ENCODE peak calls at places on chromosomes 5 and 9, in eight cellular contexts. M is natural killer cell; Y is GM13977; X is stimulated activated CD8-positive, alpha-beta memory T cell treated with anti-CD3 and anti-CD28 coated beads, Interleukin-4, amount 100 ng/mL, for 1 hour; Z is SW480; I is stimulated activated CD4-positive, alpha-beta T cell treated with anti-CD3 and anti-CD28 coated beads, Interleukin-4, amount 100 ng/mL, for 4 hours; S is CD4-positive, CD25-positive, alpha-beta regulatory T cell; K is upper lobe of right lung. U is an unnamed sample.

GRCh38 chr9:97615439-97616072 is 17.6 kb downstream of the TSTD2 start:
- DNase-seq in Y (peak; percentile 61), S (peak; percentile 59), X (peak; percentile 25), M (no peak), K (no peak), Z (peak; percentile 50), I (peak; percentile 39), U (peak; percentile 70)

GRCh38 chr5:60929024-60929423 is 15.8 kb downstream of the ERCC8 start:
- DNase-seq in Y (no peak), X (no peak), Z (no peak), I (no peak), S (no peak), K (no peak), M (no peak), U (peak; percentile 23)

GRCh38 chr9:92986175-92987110 is 39.1 kb downstream of the FGD3 start:
- DNase-seq in M (no peak), X (no peak), S (peak; percentile 58), K (peak; percentile 53), Z (no peak), Y (no peak), I (peak; percentile 52), U (peak; percentile 28)

GRCh38 chr5:108707145-108707544 is 40.6 kb upstream of the FER start:
- DNase-seq in X (no peak), Y (no peak), I (no peak), K (no peak), S (no peak), M (no peak), Z (no peak), U (no peak)

GRCh38 chr5:145553177-145553576 is 282.0 kb downstream of the PRELID2 start:
- DNase-seq in Z (no peak), X (no peak), Y (no peak), I (no peak), S (no peak), K (no peak), M (no peak), U (no peak)

GRCh38 chr5:91146905-91147600 is 236.1 kb downstream of the ARRDC3 start:
- DNase-seq in Y (no peak), Z (no peak), S (no peak), K (peak; percentile 76), X (no peak), I (no peak), M (no peak), U (no peak)

GRCh38 chr5:170306381-170306790 is 8.8 kb upstream of the LCP2 start:
- DNase-seq in Z (no peak), X (no peak), S (no peak), K (no peak), M (no peak), Y (no peak), I (peak; percentile 52), U (peak; percentile 91)

GRCh38 chr5:160837211-160837610 is 14.8 kb downstream of the ATP10B start:
- DNase-seq in I (no peak), M (no peak), Y (no peak), X (no peak), S (no peak), K (no peak), Z (no peak), U (no peak)

GRCh38 chr5:3412146-3412545 is 183.5 kb upstream of the IRX1 start:
- DNase-seq in X (no peak), I (no peak), S (no peak), K (no peak), M (no peak), Y (no peak), Z (no peak), U (no peak)

GRCh38 chr9:77807295-77807694 is 159.2 kb upstream of the GNA14 start:
- DNase-seq in M (no peak), Y (no peak), K (no peak), I (no peak), X (no peak), S (no peak), Z (peak; percentile 3), U (peak; percentile 95)

GRCh38 chr5:136034492-136034891 is 5.7 kb downstream of the TGFBI start:
- DNase-seq in X (no peak), Y (no peak), I (no peak), M (no peak), K (no peak), Z (no peak), S (no peak), U (no peak)

GRCh38 chr5:115325291-115326019 is 29.0 kb upstream of the CCDC112 start:
- DNase-seq in Z (no peak), S (no peak), M (no peak), I (no peak), Y (no peak), X (no peak), K (no peak), U (no peak)

GRCh38 chr5:136058031-136058971 is 29.5 kb downstream of the TGFBI start:
- DNase-seq in S (no peak), X (no peak), K (no peak), Y (no peak), I (no peak), M (no peak), Z (peak; percentile 83), U (peak; percentile 96)

GRCh38 chr5:180376511-180376910 is 23.4 kb upstream of the GFPT2 start:
- DNase-seq in S (no peak), K (no peak), X (no peak), I (no peak), M (no peak), Y (no peak), Z (no peak), U (no peak)

GRCh38 chr5:151614565-151614964 is 23.4 kb upstream of the FAT2 start:
- DNase-seq in S (no peak), Z (no peak), K (no peak), Y (no peak), X (no peak), M (no peak), I (no peak), U (peak; percentile 23)

GRCh38 chr5:42555010-42555409 is 131.8 kb downstream of the GHR start:
- DNase-seq in X (no peak), Y (no peak), Z (no peak), I (no peak), M (no peak), K (no peak), S (no peak), U (no peak)

GRCh38 chr9:89870207-89870606 is 265.4 kb downstream of the GADD45G start:
- DNase-seq in Y (no peak), S (no peak), X (no peak), Z (no peak), K (peak; percentile 17), M (no peak), I (no peak), U (no peak)

GRCh38 chr9:95875305-95876137 is at the start of gene ERCC6L2:
- DNase-seq in Z (peak; percentile 97), M (peak; percentile 92), S (peak; percentile 90), K (peak; percentile 97), Y (peak; percentile 88), X (peak; percentile 85), I (peak; percentile 86), U (peak; percentile 100)

GRCh38 chr9:127418037-127418471 is 6.1 kb upstream of the ZNF79 start:
- DNase-seq in S (peak; percentile 28), M (peak; percentile 43), I (peak; percentile 32), X (no peak), Z (peak; percentile 51), K (peak; percentile 73), Y (peak; percentile 65), U (peak; percentile 51)

GRCh38 chr9:126637002-126637849 is 23.5 kb downstream of the LMX1B start:
- DNase-seq in S (no peak), X (peak; percentile 22), I (no peak), Z (peak; percentile 34), K (no peak), Y (no peak), M (peak; percentile 87), U (no peak)

GRCh38 chr5:135400866-135401265 is 1.8 kb upstream of the MACROH2A1 start:
- DNase-seq in Z (no peak), I (no peak), S (no peak), X (no peak), K (no peak), Y (no peak), M (no peak), U (no peak)

GRCh38 chr9:35844628-35845301 is 15.7 kb downstream of the TMEM8B start:
- DNase-seq in K (no peak), Z (peak; percentile 44), I (no peak), M (no peak), S (peak; percentile 26), X (no peak), Y (peak; percentile 53), U (peak; percentile 97)

GRCh38 chr9:106860731-106861584 is 2.0 kb upstream of the ZNF462 start:
- DNase-seq in S (no peak), I (no peak), Y (no peak), M (no peak), X (no peak), K (peak; percentile 75), Z (peak; percentile 36), U (peak; percentile 54)

GRCh38 chr9:129481824-129482511 is 138.9 kb downstream of the C9orf50 start:
- DNase-seq in X (no peak), Z (no peak), I (no peak), S (no peak), K (no peak), Y (no peak), M (no peak), U (peak; percentile 62)

GRCh38 chr9:135544981-135545635 is 818 bp upstream of the OBP2A start:
- DNase-seq in Y (no peak), M (no peak), S (no peak), K (peak; percentile 48), X (no peak), I (no peak), Z (no peak), U (no peak)

GRCh38 chr5:147708708-147709107 is 73.8 kb downstream of the JAKMIP2 start:
- DNase-seq in M (no peak), X (no peak), S (no peak), I (no peak), Z (no peak), K (no peak), Y (no peak), U (no peak)

GRCh38 chr5:107893642-107894041 is 222.9 kb upstream of the EFNA5 start:
- DNase-seq in Z (no peak), S (no peak), K (no peak), I (no peak), Y (no peak), M (no peak), X (no peak), U (peak; percentile 84)

GRCh38 chr5:165495829-165496380 is 1990.5 kb downstream of the MAT2B start:
- DNase-seq in K (no peak), X (no peak), Y (no peak), I (no peak), M (no peak), Z (no peak), S (no peak), U (no peak)

GRCh38 chr9:31251386-31251785 is 1133.1 kb upstream of the ACO1 start:
- DNase-seq in M (no peak), Y (no peak), S (no peak), K (no peak), I (no peak), Z (no peak), X (no peak), U (no peak)

GRCh38 chr5:118968925-118969375 is 19.4 kb downstream of the DTWD2 start:
- DNase-seq in S (no peak), M (no peak), X (no peak), Y (no peak), I (no peak), Z (no peak), K (no peak), U (peak; percentile 19)

GRCh38 chr9:95552814-95553546 is 36.2 kb upstream of the PTCH1 start:
- DNase-seq in Y (no peak), I (peak; percentile 23), S (peak; percentile 24), X (no peak), M (no peak), K (no peak), Z (no peak), U (no peak)

GRCh38 chr9:88045686-88046085 is 71.4 kb upstream of the CDK20 start:
- DNase-seq in M (no peak), Y (no peak), K (no peak), S (no peak), X (no peak), I (no peak), Z (no peak), U (no peak)

GRCh38 chr9:92790542-92791527 is 26.2 kb upstream of the BICD2 start:
- DNase-seq in K (peak; percentile 77), X (peak; percentile 54), Y (peak; percentile 75), I (peak; percentile 65), S (peak; percentile 72), Z (peak; percentile 73), M (peak; percentile 71), U (peak; percentile 79)

U was measured in GM23248.